ENCODE peak calls at places on chromosome 6, in five cellular contexts. One of them, this sample, is unnamed.

GRCh38 chr6:107730106-107730505 is 94.0 kb downstream of the SCML4 start:
- DNase-seq in PC-3: no peak
- DNase-seq in neural progenitor cell: peak
- DNase-seq in fibroblast of lung: no peak
- DNase-seq in endothelial cell of umbilical vein: no peak
- DNase-seq in this sample: no peak

GRCh38 chr6:119255492-119255891 is 94.1 kb downstream of the MAN1A1 start:
- DNase-seq in PC-3: no peak
- DNase-seq in neural progenitor cell: no peak
- DNase-seq in fibroblast of lung: no peak
- DNase-seq in endothelial cell of umbilical vein: no peak
- DNase-seq in this sample: no peak

GRCh38 chr6:72267470-72267869 is 354.4 kb upstream of the KCNQ5 start:
- DNase-seq in PC-3: no peak
- DNase-seq in neural progenitor cell: no peak
- DNase-seq in fibroblast of lung: no peak
- DNase-seq in endothelial cell of umbilical vein: no peak
- DNase-seq in this sample: no peak

GRCh38 chr6:111418971-111419693 is 63.9 kb downstream of the REV3L start:
- DNase-seq in PC-3: peak
- DNase-seq in neural progenitor cell: no peak
- DNase-seq in fibroblast of lung: peak
- DNase-seq in endothelial cell of umbilical vein: no peak
- DNase-seq in this sample: no peak

GRCh38 chr6:27839303-27840081 is 72.7 kb downstream of the OR2B2 start:
- DNase-seq in PC-3: peak
- DNase-seq in neural progenitor cell: peak
- DNase-seq in fibroblast of lung: peak
- DNase-seq in endothelial cell of umbilical vein: peak
- DNase-seq in this sample: peak

GRCh38 chr6:84635081-84635745 is 129.2 kb downstream of the TBX18 start:
- DNase-seq in PC-3: no peak
- DNase-seq in neural progenitor cell: no peak
- DNase-seq in fibroblast of lung: peak
- DNase-seq in endothelial cell of umbilical vein: no peak
- DNase-seq in this sample: no peak

GRCh38 chr6:36642913-36643817 is 35.3 kb upstream of the CDKN1A start:
- DNase-seq in PC-3: peak
- DNase-seq in neural progenitor cell: no peak
- DNase-seq in fibroblast of lung: peak
- DNase-seq in endothelial cell of umbilical vein: peak
- DNase-seq in this sample: peak

GRCh38 chr6:135251416-135251815 is 70.3 kb downstream of the MYB start:
- DNase-seq in PC-3: no peak
- DNase-seq in neural progenitor cell: peak
- DNase-seq in fibroblast of lung: no peak
- DNase-seq in endothelial cell of umbilical vein: no peak
- DNase-seq in this sample: peak

GRCh38 chr6:158653577-158654354 is 3.9 kb downstream of the SYTL3 start:
- DNase-seq in PC-3: no peak
- DNase-seq in neural progenitor cell: no peak
- DNase-seq in fibroblast of lung: peak
- DNase-seq in endothelial cell of umbilical vein: no peak
- DNase-seq in this sample: peak

GRCh38 chr6:129364037-129364436 is 345.9 kb downstream of the ARHGAP18 start:
- DNase-seq in PC-3: no peak
- DNase-seq in neural progenitor cell: no peak
- DNase-seq in fibroblast of lung: no peak
- DNase-seq in endothelial cell of umbilical vein: no peak
- DNase-seq in this sample: no peak

GRCh38 chr6:148445620-148446019 is 103.0 kb downstream of the SASH1 start:
- DNase-seq in PC-3: peak
- DNase-seq in neural progenitor cell: no peak
- DNase-seq in fibroblast of lung: peak
- DNase-seq in endothelial cell of umbilical vein: peak
- DNase-seq in this sample: no peak

GRCh38 chr6:125733516-125734300 is 15.7 kb upstream of the HEY2 start:
- DNase-seq in PC-3: no peak
- DNase-seq in neural progenitor cell: no peak
- DNase-seq in fibroblast of lung: no peak
- DNase-seq in endothelial cell of umbilical vein: no peak
- DNase-seq in this sample: no peak

GRCh38 chr6:150169609-150170008 is 26.8 kb downstream of the PPP1R14C start:
- DNase-seq in PC-3: peak
- DNase-seq in neural progenitor cell: no peak
- DNase-seq in fibroblast of lung: peak
- DNase-seq in endothelial cell of umbilical vein: no peak
- DNase-seq in this sample: no peak

GRCh38 chr6:44061375-44062104 is 65.7 kb downstream of the MRPL14 start:
- DNase-seq in PC-3: no peak
- DNase-seq in neural progenitor cell: no peak
- DNase-seq in fibroblast of lung: peak
- DNase-seq in endothelial cell of umbilical vein: no peak
- DNase-seq in this sample: no peak
- H3K9ac ChIP-seq in PC-3: peak
- H3K9ac ChIP-seq in neural progenitor cell: no peak
- H3K9ac ChIP-seq in fibroblast of lung: no peak
- H3K9ac ChIP-seq in endothelial cell of umbilical vein: no peak
- H3K9ac ChIP-seq in this sample: no peak

GRCh38 chr6:52725530-52726192 is 37.6 kb downstream of the GSTA2 start:
- DNase-seq in PC-3: peak
- DNase-seq in neural progenitor cell: no peak
- DNase-seq in fibroblast of lung: no peak
- DNase-seq in endothelial cell of umbilical vein: no peak
- DNase-seq in this sample: peak

GRCh38 chr6:52724041-52724405 is 39.3 kb downstream of the GSTA2 start:
- DNase-seq in PC-3: no peak
- DNase-seq in neural progenitor cell: no peak
- DNase-seq in fibroblast of lung: peak
- DNase-seq in endothelial cell of umbilical vein: peak
- DNase-seq in this sample: no peak

GRCh38 chr6:52726193-52726542 is 37.1 kb downstream of the GSTA2 start:
- DNase-seq in PC-3: no peak
- DNase-seq in neural progenitor cell: no peak
- DNase-seq in fibroblast of lung: no peak
- DNase-seq in endothelial cell of umbilical vein: no peak
- DNase-seq in this sample: no peak

GRCh38 chr6:52725133-52725529 is 38.1 kb downstream of the GSTA2 start:
- DNase-seq in PC-3: peak
- DNase-seq in neural progenitor cell: no peak
- DNase-seq in fibroblast of lung: no peak
- DNase-seq in endothelial cell of umbilical vein: no peak
- DNase-seq in this sample: peak

GRCh38 chr6:52724406-52725121 is 38.7 kb downstream of the GSTA2 start:
- DNase-seq in PC-3: peak
- DNase-seq in neural progenitor cell: peak
- DNase-seq in fibroblast of lung: peak
- DNase-seq in endothelial cell of umbilical vein: peak
- DNase-seq in this sample: peak
- H3K9ac ChIP-seq in PC-3: peak
- H3K9ac ChIP-seq in neural progenitor cell: no peak
- H3K9ac ChIP-seq in fibroblast of lung: no peak
- H3K9ac ChIP-seq in endothelial cell of umbilical vein: no peak
- H3K9ac ChIP-seq in this sample: no peak

GRCh38 chr6:41684311-41685182 is 46.3 kb downstream of the MDFI start:
- DNase-seq in PC-3: no peak
- DNase-seq in neural progenitor cell: no peak
- DNase-seq in fibroblast of lung: no peak
- DNase-seq in endothelial cell of umbilical vein: no peak
- DNase-seq in this sample: no peak

GRCh38 chr6:41683460-41684310 is 45.4 kb downstream of the MDFI start:
- DNase-seq in PC-3: peak
- DNase-seq in neural progenitor cell: peak
- DNase-seq in fibroblast of lung: peak
- DNase-seq in endothelial cell of umbilical vein: peak
- DNase-seq in this sample: peak

GRCh38 chr6:41682966-41683459 is 44.7 kb downstream of the MDFI start:
- DNase-seq in PC-3: no peak
- DNase-seq in neural progenitor cell: no peak
- DNase-seq in fibroblast of lung: peak
- DNase-seq in endothelial cell of umbilical vein: no peak
- DNase-seq in this sample: no peak

GRCh38 chr6:41682056-41682477 is 43.8 kb downstream of the MDFI start:
- DNase-seq in PC-3: peak
- DNase-seq in neural progenitor cell: peak
- DNase-seq in fibroblast of lung: peak
- DNase-seq in endothelial cell of umbilical vein: peak
- DNase-seq in this sample: peak

GRCh38 chr6:41682497-41682961 is 44.3 kb downstream of the MDFI start:
- DNase-seq in PC-3: no peak
- DNase-seq in neural progenitor cell: no peak
- DNase-seq in fibroblast of lung: no peak
- DNase-seq in endothelial cell of umbilical vein: no peak
- DNase-seq in this sample: no peak
- H3K9ac ChIP-seq in PC-3: no peak
- H3K9ac ChIP-seq in neural progenitor cell: no peak
- H3K9ac ChIP-seq in fibroblast of lung: no peak
- H3K9ac ChIP-seq in endothelial cell of umbilical vein: no peak
- H3K9ac ChIP-seq in this sample: no peak

GRCh38 chr6:15063253-15063853 is 182.5 kb upstream of the JARID2 start:
- DNase-seq in PC-3: no peak
- DNase-seq in neural progenitor cell: no peak
- DNase-seq in fibroblast of lung: no peak
- DNase-seq in endothelial cell of umbilical vein: no peak
- DNase-seq in this sample: no peak

GRCh38 chr6:15058200-15059070 is 187.4 kb upstream of the JARID2 start:
- DNase-seq in PC-3: no peak
- DNase-seq in neural progenitor cell: no peak
- DNase-seq in fibroblast of lung: no peak
- DNase-seq in endothelial cell of umbilical vein: no peak
- DNase-seq in this sample: no peak

GRCh38 chr6:15062311-15063252 is 183.3 kb upstream of the JARID2 start:
- DNase-seq in PC-3: peak
- DNase-seq in neural progenitor cell: no peak
- DNase-seq in fibroblast of lung: peak
- DNase-seq in endothelial cell of umbilical vein: no peak
- DNase-seq in this sample: no peak

GRCh38 chr6:15061908-15062307 is 184.0 kb upstream of the JARID2 start:
- DNase-seq in PC-3: no peak
- DNase-seq in neural progenitor cell: no peak
- DNase-seq in fibroblast of lung: no peak
- DNase-seq in endothelial cell of umbilical vein: no peak
- DNase-seq in this sample: no peak

DNA sequence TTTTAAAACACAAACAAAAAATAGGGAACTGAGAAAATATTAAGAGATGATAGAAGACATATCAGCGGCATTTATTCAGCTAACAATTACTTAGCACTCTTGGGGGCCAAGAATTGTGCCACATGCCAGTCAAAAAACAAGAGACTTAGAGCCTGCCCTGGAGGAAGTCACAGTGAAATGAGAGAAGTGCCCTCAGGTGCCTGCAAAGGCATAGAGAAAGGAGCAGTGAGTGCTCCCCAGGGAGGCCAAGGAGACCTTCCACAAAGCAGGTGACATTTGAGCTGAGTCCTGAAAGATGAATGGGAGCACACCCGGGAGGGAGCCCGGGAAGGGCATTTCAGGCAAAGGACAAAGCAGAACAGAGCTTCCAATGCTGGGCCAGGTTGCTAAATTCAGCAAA is 184.7 kb upstream of the JARID2 start:
- DNase-seq in PC-3: no peak
- DNase-seq in neural progenitor cell: peak
- DNase-seq in fibroblast of lung: no peak
- DNase-seq in endothelial cell of umbilical vein: no peak
- DNase-seq in this sample: no peak
- H3K9ac ChIP-seq in PC-3: no peak
- H3K9ac ChIP-seq in neural progenitor cell: no peak
- H3K9ac ChIP-seq in fibroblast of lung: no peak
- H3K9ac ChIP-seq in endothelial cell of umbilical vein: no peak
- H3K9ac ChIP-seq in this sample: no peak